ENCODE peak calls at places on chromosome 6, in four cellular contexts. D, F, Z and Y are unnamed samples.

GRCh38 chr6:17299222-17299621 is 18.1 kb downstream of the RBM24 start:
- DNase-seq in F (no peak), D (no peak), Z (no peak), Y (no peak)

GRCh38 chr6:119979862-119980261 is 630.3 kb upstream of the MAN1A1 start:
- DNase-seq in F (no peak), Z (no peak), D (no peak), Y (peak; percentile 9)

GRCh38 chr6:5673016-5673415 is 333.7 kb downstream of the NRN1 start:
- DNase-seq in D (no peak), F (no peak), Z (no peak), Y (no peak)

GRCh38 chr6:42692151-42692911 is 30.1 kb downstream of the PRPH2 start:
- DNase-seq in Z (no peak), F (no peak), D (no peak), Y (peak; percentile 17)

GRCh38 chr6:45314146-45314545 is 14.0 kb upstream of the RUNX2 start:
- DNase-seq in D (no peak), Z (no peak), F (no peak), Y (no peak)

GRCh38 chr6:163133017-163133416 is 281.5 kb upstream of the QKI start:
- DNase-seq in Z (no peak), F (no peak), D (no peak), Y (no peak)

GRCh38 chr6:65776332-65776731 is 69.3 kb upstream of the EYS start:
- DNase-seq in Z (no peak), F (no peak), D (no peak), Y (no peak)

GRCh38 chr6:120451508-120451907 is 882.8 kb downstream of the TBC1D32 start:
- DNase-seq in Z (no peak), F (no peak), D (no peak), Y (no peak)

GRCh38 chr6:90080876-90081464 is 186.7 kb downstream of the GJA10 start:
- DNase-seq in D (no peak), F (no peak), Z (no peak), Y (no peak)

GRCh38 chr6:113529191-113529590 is 328.0 kb upstream of the MARCKS start:
- DNase-seq in Z (no peak), D (no peak), F (no peak), Y (no peak)

GRCh38 chr6:41743406-41744235 is 3.6 kb downstream of the PGC start:
- DNase-seq in Z (no peak), D (no peak), F (no peak), Y (no peak)

GRCh38 chr6:79536615-79536968 is 638 bp downstream of the LCA5 start:
- DNase-seq in D (no peak), Z (no peak), F (peak; percentile 78), Y (peak; percentile 23)

GRCh38 chr6:125197795-125198269 is 44.3 kb downstream of the TPD52L1 start:
- DNase-seq in F (peak; percentile 76), Z (peak; percentile 42), D (peak; percentile 72), Y (no peak)

GRCh38 chr6:166561766-166562165 is 24.7 kb downstream of the RAMACL start:
- DNase-seq in Z (no peak), D (no peak), F (no peak), Y (no peak)

GRCh38 chr6:116008470-116009229 is 52.0 kb downstream of the FRK start:
- DNase-seq in D (no peak), Z (no peak), F (no peak), Y (no peak)

GRCh38 chr6:71496018-71496800 is 207.6 kb downstream of the OGFRL1 start:
- DNase-seq in D (no peak), Z (no peak), F (no peak), Y (no peak)

GRCh38 chr6:118281291-118281690 is 266.8 kb upstream of the PLN start:
- DNase-seq in F (no peak), D (no peak), Z (no peak), Y (no peak)

GRCh38 chr6:107731422-107732319 is 92.4 kb downstream of the SCML4 start:
- DNase-seq in Z (no peak), F (no peak), D (peak; percentile 62), Y (no peak)

GRCh38 chr6:52515219-52515960 is 61.5 kb downstream of the TRAM2 start:
- DNase-seq in D (no peak), Z (no peak), F (no peak), Y (no peak)

GRCh38 chr6:155521719-155522118 is 66.1 kb upstream of the NOX3 start:
- DNase-seq in F (no peak), D (no peak), Z (no peak), Y (no peak)

GRCh38 chr6:76351275-76351674 is 278.8 kb upstream of the IMPG1 start:
- DNase-seq in F (no peak), Z (no peak), D (no peak), Y (no peak)

GRCh38 chr6:150403458-150404245 is 34.8 kb downstream of the IYD start:
- DNase-seq in Z (no peak), F (no peak), D (no peak), Y (no peak)

GRCh38 chr6:72080260-72080941 is 194.1 kb downstream of the RIMS1 start:
- DNase-seq in D (no peak), Z (no peak), F (no peak), Y (no peak)

GRCh38 chr6:71533939-71534379 is 245.3 kb downstream of the OGFRL1 start:
- DNase-seq in F (no peak), Z (peak; percentile 13), D (no peak), Y (no peak)

GRCh38 chr6:44029489-44030185 is 97.6 kb downstream of the MRPL14 start:
- DNase-seq in Z (no peak), F (peak; percentile 39), D (no peak), Y (no peak)

DNA sequence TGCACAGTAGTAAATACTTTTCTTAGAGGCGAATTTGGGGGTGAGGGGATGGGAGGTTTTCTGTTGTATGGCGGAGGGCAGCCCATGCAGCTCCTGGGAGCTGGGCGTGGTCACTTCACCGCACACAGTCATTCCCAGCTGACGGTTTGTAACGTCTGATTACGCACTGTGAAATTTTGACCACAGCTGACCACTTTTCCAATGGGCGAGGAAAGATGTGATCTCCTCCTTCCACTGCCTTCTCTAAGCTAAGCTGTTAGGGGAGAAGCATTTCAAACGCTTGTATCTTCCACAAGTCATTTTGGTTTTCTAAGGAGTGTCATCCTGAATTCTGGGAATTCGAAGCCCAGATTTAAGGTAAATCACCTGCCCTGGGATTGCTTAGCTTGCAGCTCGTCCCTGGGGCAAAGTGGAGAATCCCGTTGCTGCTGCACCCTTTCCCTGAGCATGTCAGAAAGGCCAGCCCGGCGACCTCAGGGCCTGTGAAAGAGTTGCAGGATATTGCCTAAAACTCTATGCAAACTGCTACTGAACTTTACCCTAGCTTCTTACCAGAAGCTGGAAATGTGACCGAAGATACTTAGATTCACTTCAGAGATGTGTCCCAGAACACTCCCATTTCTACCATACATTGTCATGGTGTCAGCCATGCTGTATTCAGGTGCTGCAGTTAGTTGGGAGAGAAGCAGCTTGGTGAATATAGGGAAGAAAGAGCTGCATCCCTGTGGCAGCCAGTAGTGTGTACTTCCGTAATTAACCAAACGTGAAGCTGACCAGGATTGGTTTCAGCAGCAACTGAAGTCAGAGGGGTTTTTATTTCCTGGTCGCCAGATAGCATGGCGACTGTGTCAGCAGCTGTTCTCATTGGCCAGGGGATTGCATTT is 58.9 kb downstream of the RREB1 start:
- DNase-seq in D (no peak), F (no peak), Z (no peak), Y (peak; percentile 77)
- TF ChIP-seq POLR2A in D (no peak), F (no peak), Z (no peak), Y (peak; percentile 33)

GRCh38 chr6:142853244-142854180 is 91.5 kb downstream of the HIVEP2 start:
- DNase-seq in Z (no peak), F (no peak), D (no peak), Y (no peak)

GRCh38 chr6:142848969-142849368 is 96.0 kb downstream of the HIVEP2 start:
- DNase-seq in D (no peak), Z (no peak), F (no peak), Y (no peak)

GRCh38 chr6:142851601-142852000 is 93.4 kb downstream of the HIVEP2 start:
- DNase-seq in Z (no peak), D (no peak), F (no peak), Y (no peak)

GRCh38 chr6:142848156-142848555 is 96.8 kb downstream of the HIVEP2 start:
- DNase-seq in D (no peak), Z (no peak), F (no peak), Y (no peak)

DNA sequence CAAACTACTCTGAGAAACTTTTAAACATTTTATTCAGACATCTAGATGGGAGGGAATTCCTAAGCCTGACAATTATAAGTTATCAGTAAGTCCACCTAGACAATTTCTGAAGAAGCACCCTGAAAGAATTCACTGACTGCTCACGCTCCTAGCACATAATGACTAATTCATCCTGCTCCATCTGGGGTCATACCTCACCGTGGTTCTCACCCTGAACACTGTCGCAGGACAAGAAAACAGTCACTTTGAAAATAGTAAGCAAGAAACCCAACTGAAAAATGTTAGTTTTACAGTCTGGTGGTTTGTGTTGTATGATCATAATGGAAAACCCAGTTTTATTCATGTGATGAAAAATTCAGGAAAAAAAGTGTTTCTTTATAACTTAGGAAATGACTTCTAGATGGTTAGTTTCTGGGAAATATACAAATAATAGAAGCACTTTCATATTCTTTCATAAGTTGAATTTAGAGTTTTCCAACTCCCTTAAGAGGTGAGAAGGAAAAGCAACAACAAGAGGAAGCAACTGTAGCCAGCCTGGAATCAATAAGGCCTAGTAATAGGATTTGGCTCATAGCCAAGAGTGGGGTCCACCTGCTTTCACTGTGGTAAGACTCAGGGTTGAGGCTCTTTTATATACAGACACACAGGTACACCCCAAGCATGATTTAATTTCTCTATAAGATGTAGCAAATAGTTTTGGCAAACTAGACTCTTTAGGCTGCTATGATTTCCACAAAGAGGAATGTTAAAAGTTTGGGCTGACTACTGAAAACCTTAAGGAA is 94.1 kb downstream of the HIVEP2 start:
- DNase-seq in Z (no peak), F (no peak), D (no peak), Y (no peak)
- TF ChIP-seq POLR2A in Z (no peak), F (no peak), D (no peak), Y (no peak)

DNA sequence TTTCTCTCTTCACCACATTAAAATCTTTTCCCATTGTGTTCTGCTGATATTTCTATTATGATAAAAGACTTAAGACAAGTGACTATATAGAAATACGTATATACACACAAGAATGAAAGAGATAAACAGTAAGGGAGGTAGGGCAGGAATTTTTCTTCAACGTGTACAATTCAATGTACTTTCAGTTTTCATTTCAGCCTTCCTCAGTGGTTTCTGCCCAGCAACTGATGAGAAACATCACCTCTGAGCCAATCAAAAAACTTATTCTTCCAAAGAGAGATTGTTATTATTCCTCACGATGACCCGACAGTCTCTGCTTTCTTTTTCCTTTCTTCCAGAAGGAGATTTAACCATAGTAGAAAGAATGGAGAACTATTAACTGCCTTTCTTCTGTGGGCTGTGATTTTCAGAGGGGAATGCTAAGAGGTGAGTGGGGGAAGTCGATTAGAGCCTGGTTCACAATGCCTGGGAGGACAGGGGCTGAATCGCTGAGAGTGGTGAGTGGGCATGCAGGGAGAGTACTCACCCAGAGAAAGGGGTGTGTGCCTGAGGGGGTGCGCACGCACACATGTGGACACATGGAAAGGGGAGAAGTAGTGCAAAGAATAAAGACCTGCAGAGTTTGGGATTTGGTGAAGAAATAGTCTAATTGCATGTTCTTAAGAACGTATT is at the start of gene BTN3A1:
- DNase-seq in F (peak; percentile 78), D (peak; percentile 76), Z (peak; percentile 66), Y (peak; percentile 89)
- TF ChIP-seq POLR2A in F (no peak), D (no peak), Z (no peak), Y (peak; percentile 19)

DNA sequence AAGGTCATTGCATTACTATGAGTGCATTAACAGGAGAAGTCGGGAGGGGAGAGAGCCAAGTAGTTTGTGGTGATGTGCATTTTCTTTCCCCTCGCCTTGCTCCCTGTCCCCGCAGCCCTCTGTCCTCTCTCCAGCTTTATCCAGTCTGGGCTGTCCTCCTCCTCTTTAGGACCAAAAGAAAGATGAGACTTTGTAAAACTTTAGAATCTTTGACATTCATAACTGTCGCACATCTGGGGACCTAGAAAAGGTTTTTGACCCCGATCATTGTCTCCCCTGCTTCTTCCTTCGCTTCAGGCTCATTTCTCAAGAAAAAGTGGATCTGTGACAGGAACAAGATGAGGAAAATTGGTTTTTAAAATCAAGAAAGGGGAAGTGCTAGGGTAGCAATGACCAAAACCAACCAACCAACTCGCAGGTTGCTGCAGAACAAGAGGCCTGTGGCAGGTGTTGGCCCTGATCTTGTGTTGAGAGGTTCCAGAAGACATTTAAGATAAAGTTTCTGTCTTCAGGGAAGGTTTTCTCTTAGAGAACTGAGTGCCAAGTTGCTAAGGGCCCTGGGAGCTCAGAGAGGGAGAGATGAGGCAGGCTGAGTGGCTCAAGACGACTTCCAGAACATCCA is 17.6 kb downstream of the SYTL3 start:
- DNase-seq in F (no peak), Z (no peak), D (no peak), Y (no peak)
- TF ChIP-seq POLR2A in F (no peak), Z (no peak), D (no peak), Y (no peak)